ENCODE peak calls at places on chromosomes 6 and 20, in eight cellular contexts. N is neural crest cell; G is GM20000; H is M059J; S is mesenchymal stem cell; Q is stimulated activated CD8-positive, alpha-beta memory T cell treated with anti-CD3 and anti-CD28 coated beads, Interleukin-15, amount 100 ng/mL, for 4 hours; T is breast epithelium; P is T-helper 9 cell. E is an unnamed sample.

GRCh38 chr6:33727126-33727525 is 15.6 kb upstream of the UQCC2 start:
- DNase-seq in N (no peak), G (no peak), H (no peak), S (no peak), Q (no peak), T (no peak), P (no peak), E (no peak)

GRCh38 chr6:110858562-110859214 is 15.9 kb upstream of the AMD1 start:
- DNase-seq in N (no peak), G (no peak), H (no peak), S (no peak), Q (no peak), T (no peak), P (no peak), E (no peak)

GRCh38 chr6:143901885-143902708 is 37.8 kb downstream of the ZC2HC1B start:
- DNase-seq in N (no peak), G (peak), H (no peak), S (peak), Q (no peak), T (no peak), P (no peak), E (no peak)

GRCh38 chr6:104766601-104767000 is 93.1 kb downstream of the HACE1 start:
- DNase-seq in N (no peak), G (no peak), H (no peak), S (no peak), Q (no peak), T (no peak), P (no peak), E (no peak)

GRCh38 chr6:32082951-32083350 is 26.2 kb downstream of the TNXB start:
- DNase-seq in N (no peak), G (no peak), H (peak), S (no peak), Q (no peak), T (no peak), P (no peak), E (peak)

GRCh38 chr6:40083141-40083920 is 149.1 kb upstream of the MOCS1 start:
- DNase-seq in N (no peak), G (no peak), H (no peak), S (no peak), Q (no peak), T (no peak), P (no peak), E (no peak)

GRCh38 chr20:46998497-46999190 is 104.0 kb downstream of the EYA2 start:
- DNase-seq in N (no peak), G (no peak), H (no peak), S (no peak), Q (no peak), T (no peak), P (no peak), E (peak)

GRCh38 chr6:7639427-7639826 is 49.4 kb downstream of the SNRNP48 start:
- DNase-seq in N (no peak), G (no peak), H (no peak), S (no peak), Q (no peak), T (no peak), P (no peak), E (no peak)

GRCh38 chr6:127966616-127967015 is 65.8 kb upstream of the THEMIS start:
- DNase-seq in N (no peak), G (no peak), H (peak), S (peak), Q (no peak), T (no peak), P (no peak), E (no peak)

GRCh38 chr20:36644713-36645109 is 1.3 kb downstream of the SLA2 start:
- DNase-seq in N (no peak), G (no peak), H (no peak), S (no peak), Q (peak), T (no peak), P (no peak), E (no peak)

GRCh38 chr6:39590994-39591393 is 134.2 kb downstream of the KIF6 start:
- DNase-seq in N (no peak), G (no peak), H (no peak), S (no peak), Q (no peak), T (no peak), P (no peak), E (no peak)

GRCh38 chr20:5821627-5822215 is 71.5 kb downstream of the SHLD1 start:
- DNase-seq in N (no peak), G (no peak), H (peak), S (peak), Q (no peak), T (no peak), P (no peak), E (peak)

GRCh38 chr6:30158475-30159025 is 2.5 kb downstream of the TRIM10 start:
- DNase-seq in N (no peak), G (peak), H (no peak), S (no peak), Q (no peak), T (no peak), P (no peak), E (no peak)

GRCh38 chr6:128520436-128521301 is at the start of gene PTPRK:
- DNase-seq in N (peak), G (peak), H (peak), S (peak), Q (peak), T (peak), P (peak), E (peak)

GRCh38 chr6:28354688-28355554 is 5.2 kb downstream of the ZKSCAN3 start:
- DNase-seq in N (no peak), G (no peak), H (no peak), S (peak), Q (no peak), T (no peak), P (no peak), E (no peak)

GRCh38 chr6:167829513-167829912 is 2.8 kb downstream of the AFDN start:
- DNase-seq in N (no peak), G (no peak), H (peak), S (no peak), Q (no peak), T (no peak), P (no peak), E (no peak)

GRCh38 chr20:51119914-51120313 is 97.0 kb upstream of the KCNG1 start:
- DNase-seq in N (no peak), G (no peak), H (no peak), S (no peak), Q (no peak), T (no peak), P (no peak), E (no peak)

GRCh38 chr6:15511248-15512125 is 151.3 kb downstream of the DTNBP1 start:
- DNase-seq in N (no peak), G (no peak), H (no peak), S (no peak), Q (no peak), T (no peak), P (no peak), E (no peak)

GRCh38 chr6:12870033-12870432 is 153.5 kb downstream of the PHACTR1 start:
- DNase-seq in N (no peak), G (no peak), H (no peak), S (no peak), Q (no peak), T (no peak), P (no peak), E (no peak)

GRCh38 chr6:35093118-35093445 is 48.1 kb downstream of the TCP11 start:
- DNase-seq in N (no peak), G (no peak), H (no peak), S (no peak), Q (no peak), T (no peak), P (no peak), E (no peak)

E was measured in epithelial cell of esophagus.